ENCODE peak calls at places on chromosomes 13 and 19, in four cellular contexts. D, V, B and K are unnamed samples.

GRCh38 chr13:48817166-48817802 is 158.4 kb upstream of the FNDC3A start:
- DNase-seq in D (no peak), V (no peak), B (no peak), K (no peak)

GRCh38 chr13:36673838-36674326 is at the start of gene SERTM1:
- DNase-seq in D (no peak), V (no peak), B (no peak), K (peak)

GRCh38 chr19:53037101-53038097 is 7.1 kb upstream of the ERVV-2 start:
- DNase-seq in D (no peak), V (peak), B (no peak), K (peak)

GRCh38 chr19:45770192-45771101 is 1.4 kb upstream of the SIX5 start:
- DNase-seq in D (peak), V (peak), B (peak), K (peak)

GRCh38 chr13:23608704-23609413 is 38.6 kb downstream of the TNFRSF19 start:
- DNase-seq in D (peak), V (no peak), B (no peak), K (no peak)

GRCh38 chr13:41458187-41458938 is 1.0 kb downstream of the RGCC start:
- DNase-seq in D (no peak), V (peak), B (no peak), K (peak)

GRCh38 chr19:19747357-19748220 is 14.7 kb upstream of the ZNF14 start:
- DNase-seq in D (no peak), V (no peak), B (no peak), K (no peak)

GRCh38 chr19:58543826-58544590 is at the start of gene TRIM28:
- DNase-seq in D (peak), V (peak), B (peak), K (peak)

GRCh38 chr13:24168980-24169379 is 8.5 kb downstream of the SPATA13 start:
- DNase-seq in D (no peak), V (no peak), B (no peak), K (no peak)

GRCh38 chr19:45276284-45276687 is 25.2 kb downstream of the MARK4 start:
- DNase-seq in D (peak), V (peak), B (no peak), K (no peak)

GRCh38 chr13:110561335-110562033 is at the start of gene RAB20:
- DNase-seq in D (peak), V (peak), B (no peak), K (peak)

GRCh38 chr19:46579286-46579944 is 21.7 kb upstream of the CALM3 start:
- DNase-seq in D (no peak), V (no peak), B (no peak), K (no peak)

GRCh38 chr13:73715114-73715909 is 418.9 kb downstream of the KLF12 start:
- DNase-seq in D (no peak), V (no peak), B (peak), K (no peak)

GRCh38 chr13:44388427-44388826 is 14.8 kb downstream of the SERP2 start:
- DNase-seq in D (peak), V (peak), B (no peak), K (peak)

GRCh38 chr19:27676877-27677276 is 1536.1 kb downstream of the UQCRFS1 start:
- DNase-seq in D (no peak), V (no peak), B (no peak), K (no peak)

GRCh38 chr13:38542601-38543000 is 144.3 kb upstream of the FREM2 start:
- DNase-seq in D (no peak), V (no peak), B (no peak), K (no peak)

GRCh38 chr19:12545267-12545666 is 6.0 kb downstream of the ZNF564 start:
- DNase-seq in D (peak), V (peak), B (no peak), K (no peak)

GRCh38 chr13:106230450-106230849 is 305.0 kb downstream of the EFNB2 start:
- DNase-seq in D (no peak), V (no peak), B (no peak), K (no peak)

GRCh38 chr19:55358943-55359908 is 3.8 kb downstream of the GARIN5B start:
- DNase-seq in D (no peak), V (no peak), B (no peak), K (no peak)

GRCh38 chr13:39148513-39148961 is 110.3 kb downstream of the NHLRC3 start:
- DNase-seq in D (no peak), V (no peak), B (no peak), K (no peak)

GRCh38 chr19:34172661-34173144 is 399 bp downstream of the LSM14A start:
- DNase-seq in D (no peak), V (no peak), B (no peak), K (no peak)

GRCh38 chr13:99055286-99056073 is 77.6 kb upstream of the DOCK9 start:
- DNase-seq in D (no peak), V (no peak), B (no peak), K (no peak)

GRCh38 chr19:10036601-10037071 is 23.4 kb downstream of the RDH8 start:
- DNase-seq in D (peak), V (no peak), B (no peak), K (no peak)

GRCh38 chr13:42992585-42993122 is 613 bp upstream of the EPSTI1 start:
- DNase-seq in D (no peak), V (no peak), B (no peak), K (no peak)

GRCh38 chr13:94169783-94170513 is 309.5 kb downstream of the DCT start:
- DNase-seq in D (no peak), V (no peak), B (no peak), K (peak)

GRCh38 chr13:25727776-25728175 is 324.0 kb downstream of the SHISA2 start:
- DNase-seq in D (no peak), V (no peak), B (no peak), K (peak)

GRCh38 chr13:105090244-105090643 is 1445.2 kb downstream of the EFNB2 start:
- DNase-seq in D (no peak), V (no peak), B (no peak), K (no peak)

GRCh38 chr13:97268772-97269171 is 46.6 kb downstream of the MBNL2 start:
- DNase-seq in D (no peak), V (no peak), B (no peak), K (peak)

GRCh38 chr13:113184568-113185440 is 23.7 kb downstream of the PCID2 start:
- DNase-seq in D (no peak), V (no peak), B (no peak), K (no peak)

GRCh38 chr13:96052655-96053002 is 572 bp downstream of the UGGT2 start:
- DNase-seq in D (peak), V (peak), B (peak), K (no peak)

DNA sequence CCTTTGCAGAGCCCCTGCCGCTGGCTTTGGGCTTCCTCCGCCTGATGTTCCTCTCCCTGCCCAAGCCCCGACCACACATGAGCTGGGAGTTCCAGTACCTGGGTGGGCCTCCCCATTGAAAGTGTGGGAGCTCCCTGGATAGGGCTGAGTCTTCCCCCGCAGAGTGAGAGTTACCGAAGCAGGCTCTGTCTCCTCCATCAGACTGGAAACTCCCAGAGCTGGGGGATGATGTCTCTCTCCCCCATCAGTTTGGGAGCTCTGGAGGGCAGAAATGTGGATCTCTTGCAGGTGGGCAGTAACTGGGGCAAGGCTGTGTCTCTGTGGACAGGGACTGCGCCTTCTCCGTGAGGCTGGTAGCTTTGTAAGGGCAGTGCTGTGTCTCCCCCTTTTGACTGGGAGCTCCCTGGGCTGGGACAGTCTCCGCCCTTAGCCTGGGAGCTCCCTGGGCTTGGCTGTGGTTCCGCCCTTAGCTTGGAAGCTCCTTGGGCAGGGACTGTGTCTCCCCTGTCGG is 767 bp downstream of the DCAF15 start:
- DNase-seq in D (no peak), V (peak), B (no peak), K (peak)
- TF ChIP-seq USF2 in D (no peak), V (no peak), B (no peak), K (no peak)

GRCh38 chr19:43812689-43813088 is 10.4 kb upstream of the LYPD5 start:
- DNase-seq in D (no peak), V (peak), B (no peak), K (no peak)

GRCh38 chr19:43814663-43815352 is 12.3 kb upstream of the ZNF283 start:
- DNase-seq in D (no peak), V (no peak), B (no peak), K (no peak)

GRCh38 chr19:43811833-43812232 is 9.6 kb upstream of the LYPD5 start:
- DNase-seq in D (no peak), V (no peak), B (no peak), K (no peak)

GRCh38 chr19:43809762-43810696 is 7.8 kb upstream of the LYPD5 start:
- DNase-seq in D (peak), V (peak), B (peak), K (no peak)

DNA sequence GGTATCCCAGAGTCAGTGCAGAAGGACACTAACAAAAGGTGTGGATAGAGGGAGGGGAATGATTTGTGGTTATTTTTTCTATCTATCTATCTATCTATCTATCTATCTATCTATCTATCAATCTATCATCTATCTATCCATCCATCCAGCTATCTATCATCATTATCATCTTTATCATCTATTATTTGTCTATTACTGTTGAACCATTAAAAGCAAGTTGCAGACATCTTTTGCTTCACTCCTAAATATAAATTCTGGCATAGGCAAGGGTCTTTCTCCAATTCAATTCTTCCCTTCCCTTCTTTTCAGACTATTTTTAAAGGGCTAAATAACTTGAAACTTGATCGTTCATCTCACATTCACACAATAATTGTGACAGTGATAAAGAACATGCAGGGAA is 10.0 kb upstream of the LYPD5 start:
- DNase-seq in D (no peak), V (no peak), B (no peak), K (no peak)
- TF ChIP-seq ETV6 in D (no peak), V (no peak), B (no peak), K (no peak)

DNA sequence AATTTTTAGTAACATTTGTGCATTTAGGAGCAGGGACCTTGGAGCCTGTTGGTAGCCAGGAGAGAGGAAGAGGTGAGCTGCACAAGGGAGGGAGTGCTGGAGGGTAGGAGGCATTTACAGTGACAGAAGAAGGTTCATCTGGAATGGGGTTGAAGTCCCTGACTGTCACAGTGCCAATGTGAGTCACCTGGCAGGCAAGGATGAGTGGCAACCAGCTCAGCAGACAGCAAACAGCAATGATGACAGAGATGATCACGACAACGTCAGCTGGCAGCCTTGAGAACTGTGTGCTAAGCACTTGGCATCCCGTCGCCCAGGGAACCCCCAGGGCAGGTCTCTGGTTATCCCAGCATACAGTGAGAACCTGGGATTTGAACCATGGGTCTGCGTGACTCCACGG is 2.6 kb downstream of the OR10H5 start:
- DNase-seq in D (no peak), V (no peak), B (no peak), K (no peak)
- TF ChIP-seq USF2 in D (no peak), V (no peak), B (no peak), K (no peak)

GRCh38 chr13:51818771-51819511 is 15.0 kb upstream of the DHRS12 start:
- DNase-seq in D (no peak), V (no peak), B (no peak), K (no peak)
- TF ChIP-seq ETV6 in D (no peak), V (no peak), B (no peak), K (no peak)

DNA sequence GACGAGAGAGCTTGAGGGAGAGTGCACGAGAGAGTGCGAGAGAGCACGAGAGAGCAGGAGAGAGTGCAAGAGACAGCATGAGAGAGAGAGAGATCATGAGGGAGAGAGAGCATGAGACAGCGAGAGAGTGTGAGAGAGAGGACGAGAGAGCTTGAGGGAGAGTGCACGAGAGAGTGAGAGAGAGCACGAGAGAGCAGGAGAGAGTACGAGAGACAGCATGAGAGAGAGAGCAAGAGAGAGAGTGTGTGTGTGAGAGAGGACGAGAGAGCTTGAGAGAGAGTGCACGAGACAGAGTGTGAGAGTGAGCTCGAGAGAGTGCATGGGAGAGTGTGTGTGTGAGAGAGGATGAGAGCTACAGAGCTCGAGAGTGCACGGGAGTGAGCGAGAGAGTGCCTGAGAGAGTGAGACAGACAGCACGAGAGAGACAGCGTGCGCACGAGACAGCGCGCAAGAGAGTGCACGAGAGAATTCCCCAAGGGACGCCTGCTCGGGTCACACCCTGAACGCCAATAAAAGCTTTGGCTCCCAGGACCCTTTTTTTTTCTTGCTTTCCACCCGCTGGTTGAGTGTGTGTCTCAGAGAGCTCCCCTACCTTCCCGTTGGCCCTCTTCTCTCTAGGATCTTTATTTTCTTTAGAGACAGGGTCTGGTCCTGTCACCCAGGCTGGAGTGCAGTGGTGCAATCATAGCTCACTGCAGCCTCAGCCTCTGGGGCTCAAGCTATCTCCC is 3.7 kb downstream of the CD70 start:
- DNase-seq in D (no peak), V (peak), B (no peak), K (peak)
- TF ChIP-seq USF2 in D (no peak), V (no peak), B (no peak), K (no peak)